ENCODE peak calls at places on chromosomes 2 and 18, in four cellular contexts. W, X, A and I are unnamed samples.

GRCh38 chr2:195674491-195675226 is 17.6 kb downstream of the SLC39A10 start:
- DNase-seq in X (no peak), W (no peak), A (no peak), I (no peak)

GRCh38 chr2:25159947-25160346 is 8.4 kb downstream of the POMC start:
- DNase-seq in X (no peak), A (no peak), W (peak; percentile 69), I (no peak)

GRCh38 chr2:173462908-173463840 is 108.5 kb downstream of the CDCA7 start:
- DNase-seq in A (peak; percentile 77), W (no peak), X (no peak), I (no peak)

GRCh38 chr2:133894429-133894828 is 326.2 kb upstream of the NCKAP5 start:
- DNase-seq in A (no peak), X (no peak), W (no peak), I (no peak)

GRCh38 chr18:33906046-33906445 is 318.7 kb downstream of the NOL4 start:
- DNase-seq in A (no peak), X (no peak), W (no peak), I (no peak)

GRCh38 chr18:25223211-25223610 is 128.8 kb downstream of the ZNF521 start:
- DNase-seq in W (peak; percentile 77), A (no peak), X (peak; percentile 2), I (no peak)

GRCh38 chr2:24682357-24682756 is 110.8 kb downstream of the PTRHD1 start:
- DNase-seq in X (no peak), A (no peak), W (no peak), I (no peak)

GRCh38 chr2:227443889-227444568 is 27.9 kb upstream of the AGFG1 start:
- DNase-seq in A (no peak), W (no peak), X (no peak), I (no peak)

GRCh38 chr2:97995026-97995733 is 568 bp downstream of the TMEM131 start:
- DNase-seq in A (peak; percentile 30), X (no peak), W (peak; percentile 72), I (no peak)

GRCh38 chr18:22814329-22814703 is 118.8 kb upstream of the RBBP8 start:
- DNase-seq in A (no peak), W (no peak), X (no peak), I (no peak)

GRCh38 chr18:490024-490366 is 10.5 kb downstream of the COLEC12 start:
- DNase-seq in A (no peak), W (no peak), X (no peak), I (no peak)

GRCh38 chr2:78431241-78431640 is 594.3 kb upstream of the REG3G start:
- DNase-seq in X (no peak), A (no peak), W (no peak), I (no peak)

GRCh38 chr2:230441188-230441897 is 25.3 kb downstream of the SP100 start:
- DNase-seq in A (no peak), X (no peak), W (no peak), I (no peak)

GRCh38 chr18:22176282-22176621 is 6.9 kb downstream of the GATA6 start:
- DNase-seq in A (no peak), W (no peak), X (no peak), I (no peak)

GRCh38 chr2:201775326-201775725 is 5.4 kb downstream of the ALS2 start:
- DNase-seq in A (no peak), W (no peak), X (no peak), I (no peak)

GRCh38 chr2:9694661-9695060 is 63.9 kb upstream of the YWHAQ start:
- DNase-seq in W (no peak), A (no peak), X (no peak), I (no peak)

GRCh38 chr2:212109217-212109616 is 429.4 kb downstream of the ERBB4 start:
- DNase-seq in X (no peak), A (no peak), W (no peak), I (no peak)
- TF ChIP-seq FOSL1 in X (no peak), A (no peak), W (no peak), I (no peak)

DNA sequence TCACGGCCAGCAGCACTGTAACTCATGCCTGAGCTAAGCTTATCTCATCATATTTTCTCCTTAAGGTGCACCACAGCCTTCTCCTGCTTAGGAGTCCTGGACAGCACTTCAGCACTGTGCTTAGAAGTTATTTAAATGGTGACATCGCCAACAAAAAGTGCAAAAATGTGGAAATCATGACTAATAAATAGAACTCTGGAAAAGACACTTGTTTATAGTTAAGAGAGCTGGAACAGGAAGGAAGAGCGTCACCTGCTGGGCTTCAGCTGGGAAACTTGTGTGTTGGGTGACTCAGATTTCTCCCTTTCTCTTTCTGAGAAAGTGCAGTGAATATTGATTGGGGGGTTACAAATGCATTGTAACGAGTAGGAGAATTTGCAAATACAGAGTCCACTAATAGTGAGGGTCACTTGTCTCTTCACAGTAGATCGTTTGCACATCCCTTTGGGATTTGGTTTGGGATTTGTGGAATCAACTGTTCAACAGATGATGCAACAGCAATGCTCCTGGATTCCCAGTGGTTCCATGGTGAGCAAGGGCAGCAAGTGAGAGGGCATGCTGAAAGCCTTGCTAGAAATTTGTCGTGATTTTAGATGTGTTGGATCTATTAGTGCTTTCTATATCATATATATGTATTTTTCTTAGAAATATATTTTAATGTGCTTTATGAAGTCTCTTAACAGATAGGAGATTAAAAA is 84.2 kb downstream of the DOK6 start:
- DNase-seq in W (no peak), X (no peak), A (peak; percentile 22), I (no peak)
- TF ChIP-seq CTCF in W (no peak), X (no peak), A (peak; percentile 49), I (no peak)

GRCh38 chr2:86271248-86271647 is 66.2 kb downstream of the REEP1 start:
- DNase-seq in A (no peak), X (no peak), W (no peak), I (no peak)

GRCh38 chr2:86275962-86276361 is 61.5 kb downstream of the REEP1 start:
- DNase-seq in A (no peak), W (no peak), X (no peak), I (no peak)

GRCh38 chr2:86274265-86274917 is 63.0 kb downstream of the REEP1 start:
- DNase-seq in X (no peak), A (no peak), W (no peak), I (peak; percentile 31)

GRCh38 chr2:86275384-86275799 is 62.0 kb downstream of the REEP1 start:
- DNase-seq in X (no peak), A (no peak), W (no peak), I (no peak)

GRCh38 chr2:86274918-86275275 is 62.5 kb downstream of the REEP1 start:
- DNase-seq in A (no peak), X (no peak), W (peak; percentile 23), I (no peak)
- TF ChIP-seq POLR2AphosphoS5 in A (no peak), X (no peak), W (no peak), I (no peak)

DNA sequence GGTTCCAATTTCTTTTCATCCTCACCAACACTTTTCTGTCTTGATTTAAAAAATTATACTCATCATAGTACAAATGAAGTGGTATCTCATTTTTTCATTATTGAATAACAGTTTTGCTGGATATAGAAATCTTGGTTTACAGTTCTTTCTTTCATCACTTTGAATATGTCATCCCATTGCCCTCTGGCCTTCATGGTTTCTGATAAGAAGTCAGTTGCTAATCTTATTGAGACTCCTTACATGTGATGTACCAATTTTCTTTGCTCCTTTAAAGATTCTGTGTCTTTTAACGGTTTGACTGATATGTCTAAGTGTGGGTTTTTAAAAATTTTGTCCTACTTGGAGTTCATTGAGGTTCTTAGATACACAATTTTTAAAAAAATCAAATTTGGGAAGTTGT is 35.0 kb downstream of the SLC3A1 start:
- DNase-seq in W (no peak), A (no peak), X (no peak), I (no peak)
- TF ChIP-seq FOSL1 in W (no peak), A (no peak), X (no peak), I (no peak)

GRCh38 chr2:234998404-234999211 is 46.8 kb downstream of the SH3BP4 start:
- DNase-seq in X (no peak), W (no peak), A (peak; percentile 89), I (no peak)

GRCh38 chr2:234996041-234996440 is 44.2 kb downstream of the SH3BP4 start:
- DNase-seq in W (no peak), A (peak; percentile 30), X (no peak), I (no peak)

GRCh38 chr2:234995332-234996007 is 43.7 kb downstream of the SH3BP4 start:
- DNase-seq in A (peak; percentile 84), W (no peak), X (no peak), I (no peak)

GRCh38 chr2:234997389-234997788 is 45.6 kb downstream of the SH3BP4 start:
- DNase-seq in W (no peak), X (no peak), A (no peak), I (no peak)

GRCh38 chr2:234996467-234997270 is 44.9 kb downstream of the SH3BP4 start:
- DNase-seq in X (peak; percentile 87), A (peak; percentile 86), W (no peak), I (no peak)
- TF ChIP-seq CTCF in X (no peak), A (no peak), W (no peak), I (no peak)

DNA sequence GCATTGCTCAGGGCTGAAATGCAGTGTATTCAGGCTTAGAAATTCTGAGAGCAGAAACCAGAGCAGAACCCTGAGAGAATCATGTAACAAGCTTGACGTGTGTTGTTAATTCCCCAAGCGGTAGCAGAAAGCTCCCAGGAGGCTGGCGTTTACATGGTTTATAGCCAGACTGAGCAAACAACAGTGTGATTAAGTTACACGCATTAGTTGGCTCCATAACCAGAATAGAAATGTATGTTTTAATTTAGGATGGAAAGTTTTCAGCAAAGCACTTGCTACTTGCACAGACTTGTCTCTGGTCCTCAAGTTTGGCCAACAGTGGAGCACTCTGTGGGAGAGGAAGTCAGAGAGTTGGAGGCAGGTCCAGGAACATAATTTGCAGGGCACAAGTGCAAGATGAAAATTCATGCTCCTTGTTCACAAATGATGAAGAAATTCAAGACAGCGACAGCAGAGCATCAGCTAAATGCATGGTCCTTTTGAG is 69.3 kb downstream of the MAPK4 start:
- DNase-seq in A (no peak), X (no peak), W (no peak), I (no peak)
- TF ChIP-seq POLR2AphosphoS5 in A (no peak), X (no peak), W (no peak), I (no peak)